ENCODE peak calls at places on chromosomes 2 and 18, in six cellular contexts. One of them, this sample, is unnamed.

GRCh38 chr18:7572837-7573236 is 5.7 kb downstream of the PTPRM start:
- DNase-seq in neural progenitor cell: no peak
- DNase-seq in endothelial cell of umbilical vein: peak; percentile 42
- DNase-seq in HepG2: no peak
- DNase-seq in breast epithelium: no peak
- DNase-seq in left ventricle myocardium inferior: no peak
- DNase-seq in this sample: no peak

GRCh38 chr2:157024129-157024528 is 233.4 kb upstream of the GALNT5 start:
- DNase-seq in neural progenitor cell: no peak
- DNase-seq in endothelial cell of umbilical vein: no peak
- DNase-seq in HepG2: peak; percentile 5
- DNase-seq in breast epithelium: no peak
- DNase-seq in left ventricle myocardium inferior: no peak
- DNase-seq in this sample: no peak

GRCh38 chr18:48548404-48548771 is 9.6 kb downstream of the CTIF start:
- DNase-seq in neural progenitor cell: no peak
- DNase-seq in endothelial cell of umbilical vein: no peak
- DNase-seq in HepG2: no peak
- DNase-seq in breast epithelium: no peak
- DNase-seq in left ventricle myocardium inferior: peak; percentile 28
- DNase-seq in this sample: no peak

GRCh38 chr2:3633982-3634630 is 23.9 kb upstream of the ALLC start:
- DNase-seq in neural progenitor cell: no peak
- DNase-seq in endothelial cell of umbilical vein: no peak
- DNase-seq in HepG2: no peak
- DNase-seq in breast epithelium: peak; percentile 24
- DNase-seq in left ventricle myocardium inferior: no peak
- DNase-seq in this sample: no peak

GRCh38 chr2:188333751-188334524 is 42.3 kb downstream of the GULP1 start:
- DNase-seq in neural progenitor cell: peak; percentile 90
- DNase-seq in endothelial cell of umbilical vein: no peak
- DNase-seq in HepG2: no peak
- DNase-seq in breast epithelium: no peak
- DNase-seq in left ventricle myocardium inferior: peak; percentile 26
- DNase-seq in this sample: no peak

GRCh38 chr2:186879312-186879711 is 30.3 kb upstream of the ZSWIM2 start:
- DNase-seq in neural progenitor cell: no peak
- DNase-seq in endothelial cell of umbilical vein: no peak
- DNase-seq in HepG2: no peak
- DNase-seq in breast epithelium: no peak
- DNase-seq in left ventricle myocardium inferior: no peak
- DNase-seq in this sample: no peak

GRCh38 chr2:116467243-116467642 is 1347.2 kb upstream of the DDX18 start:
- DNase-seq in neural progenitor cell: no peak
- DNase-seq in endothelial cell of umbilical vein: no peak
- DNase-seq in HepG2: no peak
- DNase-seq in breast epithelium: no peak
- DNase-seq in left ventricle myocardium inferior: no peak
- DNase-seq in this sample: no peak

GRCh38 chr2:48059975-48060374 is 153.7 kb upstream of the FBXO11 start:
- DNase-seq in neural progenitor cell: no peak
- DNase-seq in endothelial cell of umbilical vein: no peak
- DNase-seq in HepG2: no peak
- DNase-seq in breast epithelium: no peak
- DNase-seq in left ventricle myocardium inferior: no peak
- DNase-seq in this sample: no peak

GRCh38 chr2:80589070-80589469 is 284.5 kb upstream of the LRRTM1 start:
- DNase-seq in neural progenitor cell: no peak
- DNase-seq in endothelial cell of umbilical vein: no peak
- DNase-seq in HepG2: no peak
- DNase-seq in breast epithelium: no peak
- DNase-seq in left ventricle myocardium inferior: no peak
- DNase-seq in this sample: no peak

DNA sequence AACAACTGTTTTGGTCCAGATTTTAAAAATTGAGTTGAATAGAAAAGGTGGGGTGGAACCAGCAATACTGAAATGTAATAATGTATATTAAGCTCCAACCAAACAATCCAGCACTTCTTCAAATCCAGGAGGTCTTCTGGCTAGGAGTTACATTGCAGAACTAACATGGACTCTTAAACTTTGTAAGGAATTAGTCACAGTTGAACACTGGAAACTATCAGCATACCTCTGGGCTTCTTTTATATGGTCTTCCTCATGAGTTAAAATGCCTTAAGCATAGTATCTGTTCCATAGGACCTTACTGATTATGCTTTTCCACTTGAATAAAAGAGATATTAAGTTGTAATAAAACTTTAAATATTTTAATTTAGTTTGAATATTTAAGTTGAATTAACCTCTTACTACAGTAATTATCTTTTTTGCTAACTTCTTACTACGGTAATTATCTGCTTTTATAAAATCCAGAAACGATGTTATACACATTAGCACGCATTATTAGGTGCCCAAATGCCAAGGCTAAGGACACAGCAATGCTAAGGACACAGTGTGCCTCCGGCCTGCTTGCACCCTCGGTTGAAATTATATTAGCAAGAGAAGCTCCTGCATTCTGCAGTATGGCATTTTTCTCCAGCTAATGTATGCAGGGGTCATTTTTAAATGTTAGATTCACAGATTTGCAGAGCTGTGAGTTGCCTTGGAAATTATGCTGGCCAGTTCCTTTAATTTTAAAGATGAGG is 219.9 kb downstream of the NEDD4L start:
- DNase-seq in neural progenitor cell: no peak
- DNase-seq in endothelial cell of umbilical vein: no peak
- DNase-seq in HepG2: no peak
- DNase-seq in breast epithelium: no peak
- DNase-seq in left ventricle myocardium inferior: no peak
- DNase-seq in this sample: no peak
- H3K4me1 ChIP-seq in neural progenitor cell: peaks cover 16% of the 10 kb centered on the region
- H3K4me1 ChIP-seq in endothelial cell of umbilical vein: peaks cover 28% of the 10 kb centered on the region
- H3K4me1 ChIP-seq in HepG2: peaks cover 25% of the 10 kb centered on the region
- H3K4me1 ChIP-seq in breast epithelium: no peaks in the 10 kb centered on the region
- H3K4me1 ChIP-seq in left ventricle myocardium inferior: peaks cover 69% of the 10 kb centered on the region
- H3K4me1 ChIP-seq in this sample: peaks cover 18% of the 10 kb centered on the region

GRCh38 chr2:44925561-44926087 is 15.9 kb upstream of the SIX3 start:
- DNase-seq in neural progenitor cell: no peak
- DNase-seq in endothelial cell of umbilical vein: no peak
- DNase-seq in HepG2: no peak
- DNase-seq in breast epithelium: no peak
- DNase-seq in left ventricle myocardium inferior: no peak
- DNase-seq in this sample: no peak
- H3K27me3 ChIP-seq in neural progenitor cell: peaks cover 61% of the 10 kb centered on the region
- H3K27me3 ChIP-seq in endothelial cell of umbilical vein: peaks cover 76% of the 10 kb centered on the region
- H3K27me3 ChIP-seq in HepG2: peaks cover 1% of the 10 kb centered on the region
- H3K27me3 ChIP-seq in breast epithelium: peaks cover 10% of the 10 kb centered on the region
- H3K27me3 ChIP-seq in left ventricle myocardium inferior: peaks cover 100% of the 10 kb centered on the region
- H3K27me3 ChIP-seq in this sample: no peaks in the 10 kb centered on the region

DNA sequence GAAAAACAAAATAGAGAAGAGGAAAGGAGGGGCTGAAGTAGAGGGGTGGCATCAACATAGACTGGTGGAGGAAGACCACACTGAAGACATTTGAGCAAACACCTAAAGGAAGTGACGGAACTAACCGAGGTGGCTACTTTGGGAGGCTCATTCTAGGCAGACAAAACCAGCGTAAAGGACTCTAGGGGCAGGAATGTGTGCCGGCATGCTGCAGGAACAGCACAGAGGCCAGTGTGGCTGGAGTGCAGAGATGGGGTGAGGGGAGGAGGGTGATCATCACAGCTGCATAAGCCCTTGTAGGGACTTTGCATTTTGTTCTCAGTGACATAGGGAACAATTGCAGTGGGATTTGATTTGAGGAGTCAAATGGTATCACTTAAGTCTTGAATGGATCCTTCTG is 253.5 kb downstream of the NCKAP5 start:
- DNase-seq in neural progenitor cell: peak; percentile 15
- DNase-seq in endothelial cell of umbilical vein: no peak
- DNase-seq in HepG2: no peak
- DNase-seq in breast epithelium: no peak
- DNase-seq in left ventricle myocardium inferior: no peak
- DNase-seq in this sample: no peak
- TF ChIP-seq CTCF in neural progenitor cell: peak; percentile 16
- TF ChIP-seq CTCF in endothelial cell of umbilical vein: no peak
- TF ChIP-seq CTCF in HepG2: no peak
- TF ChIP-seq CTCF in breast epithelium: no peak
- TF ChIP-seq CTCF in left ventricle myocardium inferior: no peak
- TF ChIP-seq CTCF in this sample: no peak

GRCh38 chr2:236166157-236166780 is 1.9 kb downstream of the GBX2 start:
- DNase-seq in neural progenitor cell: peak; percentile 67
- DNase-seq in endothelial cell of umbilical vein: no peak
- DNase-seq in HepG2: no peak
- DNase-seq in breast epithelium: no peak
- DNase-seq in left ventricle myocardium inferior: no peak
- DNase-seq in this sample: no peak

GRCh38 chr2:236164201-236164982 is 3.8 kb downstream of the GBX2 start:
- DNase-seq in neural progenitor cell: peak; percentile 80
- DNase-seq in endothelial cell of umbilical vein: peak; percentile 62
- DNase-seq in HepG2: no peak
- DNase-seq in breast epithelium: no peak
- DNase-seq in left ventricle myocardium inferior: no peak
- DNase-seq in this sample: no peak

GRCh38 chr2:236164983-236165301 is 3.2 kb downstream of the GBX2 start:
- DNase-seq in neural progenitor cell: no peak
- DNase-seq in endothelial cell of umbilical vein: no peak
- DNase-seq in HepG2: no peak
- DNase-seq in breast epithelium: no peak
- DNase-seq in left ventricle myocardium inferior: no peak
- DNase-seq in this sample: no peak

GRCh38 chr2:236166781-236167296 is 1.3 kb downstream of the GBX2 start:
- DNase-seq in neural progenitor cell: peak; percentile 66
- DNase-seq in endothelial cell of umbilical vein: peak; percentile 27
- DNase-seq in HepG2: no peak
- DNase-seq in breast epithelium: no peak
- DNase-seq in left ventricle myocardium inferior: no peak
- DNase-seq in this sample: no peak

GRCh38 chr2:236165491-236166156 is 2.6 kb downstream of the GBX2 start:
- DNase-seq in neural progenitor cell: no peak
- DNase-seq in endothelial cell of umbilical vein: no peak
- DNase-seq in HepG2: no peak
- DNase-seq in breast epithelium: no peak
- DNase-seq in left ventricle myocardium inferior: no peak
- DNase-seq in this sample: no peak
- H3K4me1 ChIP-seq in neural progenitor cell: peaks cover 49% of the 10 kb centered on the region
- H3K4me1 ChIP-seq in endothelial cell of umbilical vein: peaks cover 25% of the 10 kb centered on the region
- H3K4me1 ChIP-seq in HepG2: peaks cover 19% of the 10 kb centered on the region
- H3K4me1 ChIP-seq in breast epithelium: peaks cover 17% of the 10 kb centered on the region
- H3K4me1 ChIP-seq in left ventricle myocardium inferior: peaks cover 73% of the 10 kb centered on the region
- H3K4me1 ChIP-seq in this sample: no peaks in the 10 kb centered on the region

GRCh38 chr2:121239471-121239870 is 45.5 kb downstream of the TFCP2L1 start:
- DNase-seq in neural progenitor cell: no peak
- DNase-seq in endothelial cell of umbilical vein: no peak
- DNase-seq in HepG2: no peak
- DNase-seq in breast epithelium: no peak
- DNase-seq in left ventricle myocardium inferior: no peak
- DNase-seq in this sample: no peak
- H3K27me3 ChIP-seq in neural progenitor cell: no peaks in the 10 kb centered on the region
- H3K27me3 ChIP-seq in endothelial cell of umbilical vein: no peaks in the 10 kb centered on the region
- H3K27me3 ChIP-seq in HepG2: peaks cover 27% of the 10 kb centered on the region
- H3K27me3 ChIP-seq in breast epithelium: no peaks in the 10 kb centered on the region
- H3K27me3 ChIP-seq in left ventricle myocardium inferior: peaks cover 50% of the 10 kb centered on the region
- H3K27me3 ChIP-seq in this sample: no peaks in the 10 kb centered on the region

GRCh38 chr2:170369894-170370293 is 191.9 kb downstream of the MYO3B start:
- DNase-seq in neural progenitor cell: peak; percentile 18
- DNase-seq in endothelial cell of umbilical vein: peak; percentile 42
- DNase-seq in HepG2: peak; percentile 40
- DNase-seq in breast epithelium: no peak
- DNase-seq in left ventricle myocardium inferior: no peak
- DNase-seq in this sample: peak; percentile 45
- TF ChIP-seq CTCF in neural progenitor cell: peak; percentile 58
- TF ChIP-seq CTCF in endothelial cell of umbilical vein: no peak
- TF ChIP-seq CTCF in HepG2: peak; percentile 34
- TF ChIP-seq CTCF in breast epithelium: no peak
- TF ChIP-seq CTCF in left ventricle myocardium inferior: peak; percentile 27
- TF ChIP-seq CTCF in this sample: peak; percentile 21